ENCODE peak calls at places on chromosomes 4 and X, in four cellular contexts. E, H, Z and Q are unnamed samples.

GRCh38 chr4:123349401-123350190 is 47.0 kb upstream of the SPRY1 start:
- DNase-seq in Z (no peak), H (no peak), E (no peak), Q (no peak)

GRCh38 chr4:20773144-20773997 is 73.1 kb downstream of the PACRGL start:
- DNase-seq in Z (peak; percentile 69), H (peak; percentile 25), E (peak; percentile 12), Q (peak; percentile 84)

GRCh38 chr4:66964467-66964866 is 580.8 kb downstream of the CENPC start:
- DNase-seq in Z (no peak), H (no peak), E (no peak), Q (no peak)

GRCh38 chr4:14898989-14899388 is 103.3 kb upstream of the CPEB2 start:
- DNase-seq in Z (no peak), E (no peak), H (no peak), Q (no peak)

GRCh38 chr4:87326460-87326859 is 3.8 kb upstream of the HSD17B13 start:
- DNase-seq in Z (no peak), E (no peak), H (no peak), Q (peak; percentile 17)

GRCh38 chrX:107374831-107375230 is 74.6 kb upstream of the FRMPD3 start:
- DNase-seq in Z (no peak), E (no peak), H (no peak), Q (no peak)

GRCh38 chrX:136185409-136186022 is 38.2 kb downstream of the FHL1 start:
- DNase-seq in H (peak; percentile 46), E (no peak), Z (no peak), Q (no peak)

GRCh38 chrX:110944793-110945466 is 149.3 kb upstream of the CHRDL1 start:
- DNase-seq in H (no peak), Z (peak; percentile 0), E (no peak), Q (no peak)

GRCh38 chrX:115360220-115360781 is 70.8 kb downstream of the LUZP4 start:
- DNase-seq in Z (no peak), E (no peak), H (no peak), Q (no peak)

GRCh38 chrX:41759817-41760216 is 35.8 kb downstream of the GPR82 start:
- DNase-seq in H (no peak), E (no peak), Z (peak; percentile 38), Q (peak; percentile 25)

GRCh38 chrX:104370089-104370488 is 115.4 kb upstream of the ESX1 start:
- DNase-seq in E (no peak), Z (peak; percentile 10), H (no peak), Q (no peak)

GRCh38 chr4:38078590-38079381 is 118.6 kb downstream of the PTTG2 start:
- DNase-seq in E (no peak), Z (no peak), H (no peak), Q (no peak)

GRCh38 chrX:7574325-7574724 is 268.6 kb upstream of the VCX start:
- DNase-seq in E (no peak), Z (peak; percentile 80), H (no peak), Q (peak; percentile 66)

GRCh38 chrX:18394477-18394876 is 30.9 kb upstream of the CDKL5 start:
- DNase-seq in E (no peak), Z (no peak), H (no peak), Q (no peak)

GRCh38 chr4:97662133-97662532 is 481.1 kb downstream of the STPG2 start:
- DNase-seq in E (no peak), Z (no peak), H (no peak), Q (no peak)

GRCh38 chrX:104913348-104913747 is 307.1 kb downstream of the TEX13A start:
- DNase-seq in Z (peak; percentile 81), E (no peak), H (no peak), Q (no peak)

GRCh38 chrX:42515939-42516338 is 262.0 kb downstream of the PPP1R2C start:
- DNase-seq in E (no peak), Z (no peak), H (no peak), Q (no peak)

GRCh38 chrX:54063361-54063760 is 19.1 kb upstream of the PHF8 start:
- DNase-seq in E (no peak), H (no peak), Z (no peak), Q (no peak)

GRCh38 chrX:48883729-48884128 is 13.8 kb downstream of the TIMM17B start:
- DNase-seq in Z (no peak), H (no peak), E (no peak), Q (no peak)

GRCh38 chrX:21479695-21480280 is 105.6 kb downstream of the CNKSR2 start:
- DNase-seq in Z (peak; percentile 64), E (no peak), H (no peak), Q (peak; percentile 74)

GRCh38 chr4:88655226-88655625 is 42.4 kb downstream of the NAP1L5 start:
- DNase-seq in Z (no peak), E (no peak), H (no peak), Q (no peak)

GRCh38 chr4:123746981-123747380 is 350.4 kb downstream of the SPRY1 start:
- DNase-seq in E (no peak), H (no peak), Z (peak; percentile 16), Q (peak; percentile 20)

GRCh38 chr4:128775916-128776315 is 33.6 kb upstream of the JADE1 start:
- DNase-seq in Z (no peak), H (no peak), E (no peak), Q (peak; percentile 34)

GRCh38 chrX:102345916-102346315 is 93.9 kb downstream of the NXF2B start:
- DNase-seq in E (peak; percentile 42), H (peak; percentile 71), Z (peak; percentile 61), Q (peak; percentile 70)

GRCh38 chr4:173538148-173538902 is 8.3 kb upstream of the HAND2 start:
- DNase-seq in E (no peak), Z (peak; percentile 58), H (no peak), Q (no peak)

GRCh38 chrX:153560466-153560865 is 38.5 kb downstream of the CCNQ start:
- DNase-seq in E (no peak), Z (no peak), H (no peak), Q (no peak)

GRCh38 chr4:95289028-95289634 is 259.6 kb downstream of the UNC5C start:
- DNase-seq in Z (no peak), E (no peak), H (peak; percentile 41), Q (peak; percentile 49)

GRCh38 chr4:187544461-187545053 is 451.0 kb upstream of the ZFP42 start:
- DNase-seq in H (no peak), E (no peak), Z (no peak), Q (no peak)

GRCh38 chr4:180486342-180486741 is 1756.9 kb upstream of the TENM3 start:
- DNase-seq in Z (no peak), H (no peak), E (no peak), Q (no peak)

GRCh38 chrX:2502668-2503519 is 2.1 kb upstream of the DHRSX start:
- DNase-seq in E (no peak), H (no peak), Z (no peak), Q (no peak)

GRCh38 chrX:2696698-2697215 is 5.7 kb downstream of the CD99 start:
- DNase-seq in H (no peak), Z (no peak), E (no peak), Q (peak; percentile 23)

GRCh38 chr4:79623125-79623905 is 215.3 kb upstream of the GK2 start:
- DNase-seq in E (no peak), H (no peak), Z (no peak), Q (no peak)

GRCh38 chrX:16687514-16687913 is 25.0 kb downstream of the CTPS2 start:
- DNase-seq in H (no peak), E (no peak), Z (no peak), Q (no peak)

GRCh38 chr4:165915215-165915614 is 42.2 kb downstream of the TLL1 start:
- DNase-seq in E (no peak), H (no peak), Z (no peak), Q (no peak)

GRCh38 chr4:67744561-67745283 is 9.5 kb downstream of the GNRHR start:
- DNase-seq in Z (no peak), E (no peak), H (no peak), Q (no peak)

GRCh38 chr4:6257243-6258025 is 12.2 kb upstream of the WFS1 start:
- DNase-seq in E (no peak), Z (no peak), H (no peak), Q (no peak)

GRCh38 chr4:74320559-74321118 is 12.4 kb downstream of the EPGN start:
- DNase-seq in Z (peak; percentile 60), H (no peak), E (no peak), Q (peak; percentile 24)

DNA sequence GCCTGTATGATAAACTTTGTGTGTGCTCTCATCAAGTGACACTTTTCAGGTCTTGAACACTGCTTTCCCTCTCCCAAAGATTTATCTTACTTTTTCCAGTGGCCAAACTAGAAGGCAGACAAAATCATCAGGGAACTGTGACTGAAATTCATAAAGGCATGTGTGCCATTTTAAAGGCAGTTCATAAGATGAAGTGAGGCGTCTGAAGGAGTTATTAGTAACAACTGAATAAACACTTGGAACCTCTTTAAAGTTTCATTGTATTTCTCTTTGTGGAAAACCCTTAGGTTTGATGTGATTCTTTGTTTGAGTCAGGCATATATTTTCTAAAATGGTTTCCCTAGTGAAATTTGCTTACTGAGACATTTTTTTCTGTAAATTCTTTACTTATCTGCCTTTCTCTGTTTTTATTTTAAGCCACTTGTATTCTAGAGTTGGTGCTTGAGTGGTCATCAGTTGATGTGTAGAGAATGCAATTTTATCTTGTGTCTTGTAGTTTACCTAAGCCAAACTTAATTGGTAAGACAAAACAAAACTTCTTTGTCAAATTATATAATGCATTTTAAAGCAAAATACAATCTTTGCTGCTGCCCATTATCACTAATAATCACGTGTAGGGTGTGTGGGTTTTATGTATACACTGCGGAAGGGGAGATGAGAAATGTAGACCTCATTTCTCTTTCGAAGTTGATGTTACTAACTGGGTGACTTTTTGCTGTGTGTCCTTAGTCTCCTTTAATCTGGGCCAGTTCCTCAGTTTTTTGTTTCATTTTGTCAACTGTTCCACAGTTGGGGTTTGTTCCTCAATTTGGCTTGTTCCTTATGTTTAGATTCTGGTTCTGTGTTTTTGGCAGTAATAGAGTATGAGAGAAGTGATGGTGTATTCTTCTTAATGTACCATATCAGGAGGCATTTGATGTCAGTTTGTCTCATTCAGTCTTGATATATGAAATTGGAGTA is 56.8 kb downstream of the RBPJ start:
- DNase-seq in E (no peak), Z (peak; percentile 32), H (no peak), Q (no peak)
- H3K4me1 ChIP-seq in E (peaks cover 20% of the 10 kb centered on the region), Z (peaks cover 46% of the 10 kb centered on the region), H (peaks cover 25% of the 10 kb centered on the region), Q (peaks cover 4% of the 10 kb centered on the region)

GRCh38 chr4:153523941-153524386 is 57.8 kb downstream of the TMEM131L start:
- DNase-seq in Z (no peak), E (no peak), H (no peak), Q (no peak)
- H3K36me3 ChIP-seq in Z (no peaks in the 10 kb centered on the region), E (no peaks in the 10 kb centered on the region), H (no peaks in the 10 kb centered on the region), Q (no peaks in the 10 kb centered on the region)

GRCh38 chr4:42480774-42481173 is 83.5 kb downstream of the SHISA3 start:
- DNase-seq in H (no peak), E (no peak), Z (no peak), Q (no peak)

GRCh38 chr4:42484630-42485029 is 87.3 kb downstream of the SHISA3 start:
- DNase-seq in H (no peak), Z (no peak), E (no peak), Q (no peak)

GRCh38 chr4:42487230-42487629 is 89.9 kb downstream of the SHISA3 start:
- DNase-seq in E (no peak), Z (no peak), H (no peak), Q (no peak)

GRCh38 chr4:42482516-42483327 is 85.4 kb downstream of the SHISA3 start:
- DNase-seq in E (no peak), H (no peak), Z (no peak), Q (no peak)

GRCh38 chr4:42483426-42484379 is 86.4 kb downstream of the SHISA3 start:
- DNase-seq in Z (no peak), E (peak; percentile 14), H (no peak), Q (no peak)
- H3K4me1 ChIP-seq in Z (no peaks in the 10 kb centered on the region), E (no peaks in the 10 kb centered on the region), H (no peaks in the 10 kb centered on the region), Q (no peaks in the 10 kb centered on the region)

GRCh38 chrX:97609938-97610337 is 726.2 kb downstream of the RPA4 start:
- DNase-seq in H (no peak), E (no peak), Z (peak; percentile 48), Q (no peak)
- H3K36me3 ChIP-seq in H (no peaks in the 10 kb centered on the region), E (no peaks in the 10 kb centered on the region), Z (no peaks in the 10 kb centered on the region), Q (no peaks in the 10 kb centered on the region)